ENCODE peak calls at places on chromosomes 7 and 10, in nine cellular contexts. Z, M, F, X, H, J, D, P and N are unnamed samples. For H3K4me1, the result is how much of the 10 kb centered on the place peaks cover.

GRCh38 chr10:1369665-1370064 is 313.5 kb downstream of the WDR37 start:
- DNase-seq in Z (no peak), M (no peak), F (no peak), X (no peak), H (no peak), J (no peak), D (no peak), P (no peak), N (no peak)

GRCh38 chr10:63769367-63769766 is 248.2 kb downstream of the REEP3 start:
- DNase-seq in Z (no peak), M (no peak), F (no peak), X (no peak), H (peak), J (no peak), D (no peak), P (no peak), N (no peak)

GRCh38 chr7:107951896-107952295 is 51.1 kb downstream of the LAMB1 start:
- DNase-seq in Z (no peak), M (peak), F (no peak), X (no peak), H (no peak), J (no peak), D (no peak), P (no peak), N (no peak)

GRCh38 chr7:140137078-140137477 is 39.7 kb downstream of the KDM7A start:
- DNase-seq in Z (no peak), M (no peak), F (no peak), X (no peak), H (no peak), J (no peak), D (no peak), P (no peak), N (no peak)

GRCh38 chr7:112081778-112082177 is 124.4 kb downstream of the DOCK4 start:
- DNase-seq in Z (no peak), M (no peak), F (no peak), X (no peak), H (no peak), J (no peak), D (no peak), P (no peak), N (peak)

GRCh38 chr10:113754768-113755167 is 3.3 kb downstream of the PLEKHS1 start:
- DNase-seq in Z (no peak), M (no peak), F (no peak), X (no peak), H (no peak), J (no peak), D (peak), P (no peak), N (no peak)

GRCh38 chr10:14439451-14440259 is 108.9 kb upstream of the FRMD4A start:
- DNase-seq in Z (no peak), M (no peak), F (no peak), X (no peak), H (no peak), J (no peak), D (no peak), P (peak), N (no peak)

GRCh38 chr7:7221602-7222038 is 39.3 kb downstream of the C1GALT1 start:
- DNase-seq in Z (no peak), M (peak), F (no peak), X (peak), H (peak), J (no peak), D (no peak), P (peak), N (no peak)

GRCh38 chr10:60008816-60009215 is 102.5 kb upstream of the CCDC6 start:
- DNase-seq in Z (no peak), M (peak), F (no peak), X (no peak), H (no peak), J (no peak), D (no peak), P (no peak), N (no peak)

GRCh38 chr7:46871516-46871915 is 710.4 kb downstream of the TNS3 start:
- DNase-seq in Z (no peak), M (no peak), F (no peak), X (no peak), H (no peak), J (no peak), D (no peak), P (no peak), N (no peak)

GRCh38 chr7:844514-844913 is 12.2 kb downstream of the SUN1 start:
- DNase-seq in Z (no peak), M (no peak), F (no peak), X (no peak), H (no peak), J (no peak), D (no peak), P (no peak), N (no peak)
- H3K27ac ChIP-seq in Z (no peak), M (no peak), F (no peak), X (no peak), H (no peak), J (peak), D (peak), P (no peak), N (no peak)

GRCh38 chr10:119412831-119413737 is 129.4 kb downstream of the RGS10 start:
- DNase-seq in Z (no peak), M (no peak), F (no peak), X (no peak), H (peak), J (no peak), D (no peak), P (peak), N (no peak)

GRCh38 chr10:119412244-119412750 is 130.2 kb downstream of the RGS10 start:
- DNase-seq in Z (peak), M (no peak), F (peak), X (no peak), H (no peak), J (peak), D (peak), P (peak), N (no peak)

GRCh38 chr10:119415536-119416527 is 126.7 kb downstream of the RGS10 start:
- DNase-seq in Z (no peak), M (no peak), F (no peak), X (no peak), H (no peak), J (no peak), D (no peak), P (no peak), N (no peak)

GRCh38 chr10:119415121-119415520 is 127.4 kb downstream of the RGS10 start:
- DNase-seq in Z (no peak), M (no peak), F (no peak), X (no peak), H (no peak), J (no peak), D (no peak), P (no peak), N (no peak)

GRCh38 chr10:119413738-119414611 is 128.5 kb downstream of the RGS10 start:
- DNase-seq in Z (no peak), M (no peak), F (no peak), X (no peak), H (peak), J (peak), D (peak), P (peak), N (no peak)
- H3K4me1 ChIP-seq in Z (under half), M (under half), F (under half), X (under half), H (under half), J (under half), D (under half), P (under half), N (under half)

GRCh38 chr7:100102950-100103840 is 1.8 kb downstream of the AP4M1 start:
- DNase-seq in Z (no peak), M (no peak), F (no peak), X (no peak), H (no peak), J (no peak), D (no peak), P (peak), N (no peak)
- H3K27ac ChIP-seq in Z (no peak), M (no peak), F (no peak), X (no peak), H (no peak), J (peak), D (peak), P (peak), N (no peak)

DNA sequence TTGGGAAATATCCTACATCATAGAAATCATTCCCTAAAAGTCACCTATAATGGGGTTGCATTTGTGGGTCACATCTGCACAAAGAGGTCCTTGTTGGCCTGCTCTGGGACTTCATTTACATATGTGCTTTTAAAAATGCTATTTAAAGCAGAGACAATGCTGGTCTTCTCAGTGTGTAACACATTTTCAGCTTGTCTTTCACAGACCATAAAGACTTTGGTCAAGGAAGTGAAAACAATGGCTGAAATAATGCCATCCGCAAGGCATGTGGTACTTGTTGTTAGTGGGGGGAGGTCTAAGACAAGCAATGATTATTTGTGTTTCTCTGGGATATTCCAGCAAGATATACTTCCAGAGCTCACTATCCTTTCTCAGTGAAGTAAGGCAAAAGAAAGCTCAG is 84.6 kb upstream of the PDLIM1 start:
- DNase-seq in Z (no peak), M (no peak), F (no peak), X (no peak), H (no peak), J (no peak), D (no peak), P (no peak), N (no peak)
- H3K4me1 ChIP-seq in Z (under half), M (under half), F (under half), X (under half), H (under half), J (half or more), D (under half), P (under half), N (under half)

GRCh38 chr10:11680496-11680895 is 61.7 kb upstream of the ECHDC3 start:
- DNase-seq in Z (no peak), M (no peak), F (no peak), X (no peak), H (no peak), J (no peak), D (no peak), P (no peak), N (no peak)
- H3K27ac ChIP-seq in Z (no peak), M (no peak), F (no peak), X (no peak), H (no peak), J (no peak), D (no peak), P (no peak), N (no peak)

GRCh38 chr7:230274-230673 is 37.9 kb downstream of the FAM20C start:
- DNase-seq in Z (no peak), M (no peak), F (no peak), X (no peak), H (no peak), J (no peak), D (no peak), P (no peak), N (no peak)
- H3K4me1 ChIP-seq in Z (under half), M (under half), F (half or more), X (under half), H (under half), J (half or more), D (half or more), P (half or more), N (under half)